ENCODE peak calls at places on chromosomes 3 and 15, in seven cellular contexts. A is dorsolateral prefrontal cortex; W is LNCaP clone FGC; L is nucleus accumbens; O is tibial nerve; D is B cell; F is stimulated activated CD4-positive, alpha-beta T cell treated with anti-CD3 and anti-CD28 coated beads, TNF-alpha, amount 100 ng/mL, for 4 hours. Z is an unnamed sample.

GRCh38 chr3:160869825-160870224 is 113.8 kb downstream of the PPM1L start:
- DNase-seq in A (no peak), W (peak; percentile 32), L (no peak), O (no peak), D (no peak), F (no peak), Z (peak; percentile 97)

GRCh38 chr3:134511500-134511899 is 25.6 kb downstream of the CEP63 start:
- DNase-seq in A (no peak), W (no peak), L (no peak), O (no peak), D (no peak), F (no peak), Z (no peak)

GRCh38 chr15:100705065-100705464 is 102.7 kb downstream of the ASB7 start:
- DNase-seq in A (no peak), W (no peak), L (no peak), O (no peak), D (no peak), F (no peak), Z (no peak)

GRCh38 chr3:128348805-128349531 is 117.7 kb downstream of the DNAJB8 start:
- DNase-seq in A (no peak), W (peak; percentile 85), L (no peak), O (no peak), D (no peak), F (no peak), Z (no peak)

GRCh38 chr3:155080692-155081091 is 573 bp downstream of the MME start:
- DNase-seq in A (no peak), W (no peak), L (no peak), O (no peak), D (no peak), F (no peak), Z (peak; percentile 15)

GRCh38 chr3:155744091-155744625 is 713 bp downstream of the PLCH1 start:
- DNase-seq in A (peak; percentile 67), W (no peak), L (peak; percentile 70), O (no peak), D (peak; percentile 51), F (no peak), Z (peak; percentile 62)

GRCh38 chr15:53762916-53763315 is 3.5 kb upstream of the WDR72 start:
- DNase-seq in A (no peak), W (no peak), L (no peak), O (no peak), D (no peak), F (no peak), Z (no peak)

GRCh38 chr3:143167956-143168355 is 48.4 kb downstream of the CHST2 start:
- DNase-seq in A (no peak), W (no peak), L (no peak), O (no peak), D (no peak), F (no peak), Z (no peak)

GRCh38 chr3:31102196-31102879 is 207.9 kb upstream of the GADL1 start:
- DNase-seq in A (no peak), W (no peak), L (no peak), O (no peak), D (no peak), F (no peak), Z (no peak)

GRCh38 chr3:66609660-66610547 is 109.1 kb upstream of the LRIG1 start:
- DNase-seq in A (peak; percentile 37), W (no peak), L (peak; percentile 51), O (no peak), D (no peak), F (no peak), Z (peak; percentile 90)

GRCh38 chr15:70480196-70480856 is 283.0 kb downstream of the UACA start:
- DNase-seq in A (no peak), W (no peak), L (peak; percentile 5), O (no peak), D (no peak), F (no peak), Z (no peak)

GRCh38 chr3:128482857-128483656 is 9.9 kb downstream of the GATA2 start:
- DNase-seq in A (no peak), W (no peak), L (no peak), O (no peak), D (no peak), F (no peak), Z (peak; percentile 71)

GRCh38 chr15:94042163-94042954 is 189.0 kb upstream of the MCTP2 start:
- DNase-seq in A (no peak), W (no peak), L (no peak), O (no peak), D (no peak), F (no peak), Z (no peak)

GRCh38 chr3:14318638-14319037 is 83.8 kb upstream of the SLC6A6 start:
- DNase-seq in A (no peak), W (no peak), L (no peak), O (no peak), D (no peak), F (no peak), Z (no peak)

GRCh38 chr3:132405188-132405587 is 12.1 kb upstream of the DNAJC13 start:
- DNase-seq in A (no peak), W (peak; percentile 42), L (no peak), O (no peak), D (no peak), F (no peak), Z (no peak)

GRCh38 chr3:58205981-58206380 is 4.8 kb downstream of the DNASE1L3 start:
- DNase-seq in A (no peak), W (no peak), L (no peak), O (no peak), D (no peak), F (no peak), Z (no peak)

GRCh38 chr3:37795431-37796061 is 66.1 kb upstream of the CTDSPL start:
- DNase-seq in A (no peak), W (no peak), L (no peak), O (no peak), D (no peak), F (no peak), Z (no peak)

GRCh38 chr15:90994059-90994416 is 297 bp downstream of the PRC1 start:
- DNase-seq in A (no peak), W (no peak), L (no peak), O (no peak), D (no peak), F (no peak), Z (no peak)

GRCh38 chr15:98801234-98801561 is 152.9 kb downstream of the IGF1R start:
- DNase-seq in A (peak; percentile 76), W (no peak), L (peak; percentile 83), O (no peak), D (no peak), F (no peak), Z (peak; percentile 84)

GRCh38 chr3:14481646-14482036 is 58.5 kb downstream of the GRIP2 start:
- DNase-seq in A (no peak), W (no peak), L (no peak), O (no peak), D (no peak), F (no peak), Z (no peak)

GRCh38 chr15:40054746-40055575 is 16.0 kb upstream of the SRP14 start:
- DNase-seq in A (no peak), W (peak; percentile 88), L (no peak), O (no peak), D (peak; percentile 69), F (no peak), Z (peak; percentile 90)

GRCh38 chr15:71807691-71808091 is 2.7 kb upstream of the NR2E3 start:
- DNase-seq in A (no peak), W (no peak), L (no peak), O (no peak), D (no peak), F (no peak), Z (peak; percentile 74)

GRCh38 chr15:41913251-41913650 is 19.4 kb upstream of the SPTBN5 start:
- DNase-seq in A (no peak), W (no peak), L (no peak), O (no peak), D (no peak), F (no peak), Z (no peak)

GRCh38 chr3:180980612-180981011 is 8.9 kb downstream of the DNAJC19 start:
- DNase-seq in A (no peak), W (no peak), L (no peak), O (no peak), D (no peak), F (no peak), Z (no peak)

GRCh38 chr3:151152626-151153025 is 50.4 kb downstream of the GPR171 start:
- DNase-seq in A (no peak), W (no peak), L (no peak), O (no peak), D (no peak), F (no peak), Z (no peak)

GRCh38 chr3:117003501-117003900 is 293.9 kb downstream of the TUSC7 start:
- DNase-seq in A (no peak), W (peak; percentile 67), L (no peak), O (no peak), D (no peak), F (no peak), Z (no peak)

GRCh38 chr3:57646723-57647122 is 46.2 kb downstream of the DENND6A start:
- DNase-seq in A (no peak), W (no peak), L (no peak), O (peak; percentile 23), D (no peak), F (no peak), Z (peak; percentile 2)

GRCh38 chr3:151011427-151011826 is 38.9 kb upstream of the CLRN1 start:
- DNase-seq in A (no peak), W (no peak), L (no peak), O (no peak), D (no peak), F (no peak), Z (no peak)

GRCh38 chr3:177371903-177372302 is 174.6 kb upstream of the TBL1XR1 start:
- DNase-seq in A (no peak), W (peak; percentile 75), L (no peak), O (no peak), D (no peak), F (no peak), Z (no peak)

GRCh38 chr3:115161866-115162265 is 14.8 kb upstream of the ZBTB20 start:
- DNase-seq in A (no peak), W (no peak), L (no peak), O (no peak), D (no peak), F (no peak), Z (no peak)

GRCh38 chr15:29470794-29471193 is 201.2 kb upstream of the NSMCE3 start:
- DNase-seq in A (no peak), W (peak; percentile 75), L (no peak), O (no peak), D (no peak), F (no peak), Z (no peak)

GRCh38 chr3:7188551-7188950 is 327.6 kb downstream of the GRM7 start:
- DNase-seq in A (no peak), W (no peak), L (no peak), O (no peak), D (no peak), F (no peak), Z (no peak)

GRCh38 chr15:75616766-75617165 is 8.8 kb downstream of the SNUPN start:
- DNase-seq in A (no peak), W (no peak), L (no peak), O (no peak), D (no peak), F (no peak), Z (peak; percentile 11)

GRCh38 chr3:105619651-105620050 is 249.2 kb downstream of the CBLB start:
- DNase-seq in A (no peak), W (no peak), L (no peak), O (no peak), D (no peak), F (no peak), Z (peak; percentile 54)

GRCh38 chr3:38004415-38005075 is 14.0 kb downstream of the VILL start:
- DNase-seq in A (peak; percentile 87), W (no peak), L (peak; percentile 82), O (peak; percentile 94), D (no peak), F (peak; percentile 45), Z (peak; percentile 63)

GRCh38 chr15:99590913-99591646 is 25.3 kb downstream of the MEF2A start:
- DNase-seq in A (no peak), W (no peak), L (no peak), O (no peak), D (no peak), F (no peak), Z (no peak)

GRCh38 chr3:170690133-170690981 is 104.5 kb upstream of the SLC7A14 start:
- DNase-seq in A (peak; percentile 83), W (no peak), L (peak; percentile 80), O (peak; percentile 27), D (peak; percentile 43), F (peak; percentile 1), Z (peak; percentile 29)